ENCODE peak calls at places on chromosomes 16 and 17, in seven cellular contexts. U is ascending aorta, W is colonic mucosa, S is lower leg skin, A is astrocyte of the cerebellum, G is heart left ventricle, B is epithelial cell of esophagus. O is an unnamed sample.

GRCh38 chr16:47056704-47057630 is 83.5 kb upstream of the DNAJA2 start:
- DNase-seq in U (no peak), A (no peak), B (no peak), S (no peak), W (no peak), G (no peak), O (no peak)

GRCh38 chr17:49514374-49514738 is 19.3 kb downstream of the NGFR start:
- DNase-seq in S (no peak), A (no peak), U (no peak), G (no peak), W (no peak), B (no peak), O (no peak)

GRCh38 chr17:78915872-78916632 is 9.1 kb downstream of the TIMP2 start:
- DNase-seq in W (peak; percentile 53), B (peak; percentile 72), A (no peak), G (peak; percentile 66), U (no peak), S (no peak), O (peak; percentile 89)

GRCh38 chr16:70804153-70804728 is 3.3 kb upstream of the VAC14 start:
- DNase-seq in B (peak; percentile 94), W (no peak), U (no peak), G (no peak), S (no peak), A (peak; percentile 29), O (peak; percentile 68)

GRCh38 chr16:17313085-17313611 is 157.6 kb downstream of the XYLT1 start:
- DNase-seq in U (no peak), S (no peak), G (peak; percentile 34), W (peak; percentile 29), B (no peak), A (no peak), O (peak; percentile 5)

GRCh38 chr16:56637814-56638750 is at the start of gene MT1A:
- DNase-seq in U (peak; percentile 50), W (peak; percentile 90), S (peak; percentile 74), A (no peak), B (no peak), G (peak; percentile 88), O (no peak)

GRCh38 chr16:9094008-9094846 is 2.8 kb downstream of the HAPSTR1 start:
- DNase-seq in G (no peak), U (no peak), W (no peak), B (no peak), S (no peak), A (no peak), O (no peak)

GRCh38 chr16:14111713-14112538 is 40.8 kb downstream of the MRTFB start:
- DNase-seq in W (peak; percentile 79), S (peak; percentile 25), B (peak; percentile 46), A (peak; percentile 15), U (no peak), G (peak; percentile 72), O (peak; percentile 37)

GRCh38 chr17:43860927-43861622 is 14.1 kb downstream of the CD300LG start:
- DNase-seq in A (no peak), W (no peak), U (no peak), G (peak; percentile 62), B (no peak), S (no peak), O (no peak)

GRCh38 chr16:57533618-57534336 is 2.6 kb downstream of the CCDC102A start:
- DNase-seq in W (peak; percentile 38), G (peak; percentile 65), B (no peak), U (no peak), A (no peak), S (peak; percentile 37), O (no peak)

GRCh38 chr17:16361874-16362273 is 8.6 kb upstream of the CENPV start:
- DNase-seq in A (no peak), G (no peak), B (no peak), W (no peak), U (no peak), S (no peak), O (no peak)

GRCh38 chr17:16906670-16907069 is 65.2 kb downstream of the TNFRSF13B start:
- DNase-seq in G (no peak), S (no peak), B (no peak), U (no peak), A (peak; percentile 19), W (no peak), O (no peak)

GRCh38 chr17:61393904-61394629 is 5.6 kb upstream of the TBX2 start:
- DNase-seq in S (no peak), B (no peak), A (no peak), W (no peak), G (no peak), U (no peak), O (no peak)

GRCh38 chr16:68776821-68777485 is 39.9 kb downstream of the CDH1 start:
- DNase-seq in W (no peak), B (peak; percentile 25), G (no peak), U (no peak), S (no peak), A (peak; percentile 36), O (no peak)

GRCh38 chr16:2803545-2804195 is 5.4 kb downstream of the PRSS41 start:
- DNase-seq in S (no peak), U (no peak), B (no peak), W (no peak), G (no peak), A (no peak), O (no peak)

GRCh38 chr17:78401246-78401645 is 22.8 kb downstream of the PGS1 start:
- DNase-seq in S (no peak), W (no peak), A (no peak), U (no peak), G (no peak), B (peak; percentile 83), O (no peak)

GRCh38 chr17:69860142-69860680 is 214.8 kb upstream of the KCNJ16 start:
- DNase-seq in B (peak; percentile 8), A (no peak), S (no peak), W (no peak), U (no peak), G (no peak), O (no peak)

GRCh38 chr16:54875443-54875842 is 55.2 kb upstream of the IRX5 start:
- DNase-seq in G (no peak), A (no peak), B (no peak), U (no peak), W (no peak), S (no peak), O (no peak)

GRCh38 chr17:27318633-27319032 is 24.7 kb downstream of the WSB1 start:
- DNase-seq in S (no peak), U (no peak), G (no peak), B (no peak), A (no peak), W (no peak), O (no peak)
- TF ChIP-seq CTCF in S (no peak), U (no peak), G (no peak), B (no peak), A (no peak), W (no peak), O (no peak)

DNA sequence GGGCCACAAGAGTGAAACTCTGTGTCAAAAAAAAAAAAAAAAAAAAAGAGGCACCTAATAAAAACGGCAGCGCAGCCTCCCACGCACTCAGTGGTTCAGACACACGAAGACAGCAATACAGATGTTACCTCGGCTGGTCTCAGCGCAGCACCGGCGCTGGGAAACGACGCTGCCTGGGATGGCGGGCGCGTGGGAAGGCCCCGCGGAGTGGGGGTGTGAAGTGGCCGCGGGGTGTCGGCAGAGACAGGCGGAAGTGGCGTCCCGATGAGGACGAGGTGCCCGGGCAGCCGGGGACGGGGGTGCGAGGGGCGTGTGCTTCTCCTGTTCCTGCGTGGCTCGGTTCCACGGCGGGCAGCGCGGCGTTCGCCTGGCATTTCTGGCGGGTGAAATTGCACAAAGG is 179.4 kb downstream of the BANP start:
- DNase-seq in G (no peak), B (no peak), U (no peak), A (no peak), S (no peak), W (no peak), O (no peak)
- TF ChIP-seq CTCF in G (no peak), B (no peak), U (no peak), A (no peak), S (no peak), W (no peak), O (no peak)

GRCh38 chr16:85891776-85892166 is 7.2 kb upstream of the IRF8 start:
- DNase-seq in G (no peak), W (peak; percentile 44), S (no peak), B (no peak), U (no peak), A (no peak), O (no peak)

GRCh38 chr16:85898521-85899442 is at the start of gene IRF8:
- DNase-seq in G (peak; percentile 75), S (no peak), W (peak; percentile 88), A (no peak), U (no peak), B (no peak), O (no peak)

GRCh38 chr16:85891033-85891775 is 7.8 kb upstream of the IRF8 start:
- DNase-seq in G (no peak), S (no peak), W (peak; percentile 51), U (no peak), A (no peak), B (peak; percentile 70), O (peak; percentile 72)

GRCh38 chr16:85897384-85897783 is 1.6 kb upstream of the IRF8 start:
- DNase-seq in G (no peak), U (no peak), A (no peak), S (no peak), W (peak; percentile 20), B (no peak), O (no peak)

DNA sequence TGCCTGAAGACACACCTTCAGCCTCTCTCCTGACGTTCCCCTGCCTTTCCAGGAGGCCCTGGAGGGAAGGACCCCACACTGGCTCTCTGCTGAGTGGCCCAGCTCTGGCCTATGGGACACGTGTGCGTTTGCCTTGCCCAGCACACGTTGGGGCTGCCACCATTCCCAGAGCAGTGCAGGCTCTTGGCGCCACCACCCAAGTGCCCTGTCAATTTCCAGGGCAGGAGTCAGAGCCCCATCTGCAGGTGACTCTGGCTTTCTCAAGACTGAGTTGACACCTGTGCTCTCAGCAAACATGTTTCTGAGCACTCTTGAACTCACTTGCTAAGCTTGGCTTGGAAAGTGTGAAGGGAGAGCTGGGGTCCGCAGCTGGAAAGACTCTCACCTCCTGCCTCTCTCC is 4.7 kb upstream of the IRF8 start:
- DNase-seq in B (no peak), W (peak; percentile 65), G (no peak), S (no peak), U (no peak), A (no peak), O (peak; percentile 14)
- TF ChIP-seq CTCF in B (no peak), W (peak; percentile 23), G (no peak), S (no peak), U (no peak), A (no peak), O (no peak)

DNA sequence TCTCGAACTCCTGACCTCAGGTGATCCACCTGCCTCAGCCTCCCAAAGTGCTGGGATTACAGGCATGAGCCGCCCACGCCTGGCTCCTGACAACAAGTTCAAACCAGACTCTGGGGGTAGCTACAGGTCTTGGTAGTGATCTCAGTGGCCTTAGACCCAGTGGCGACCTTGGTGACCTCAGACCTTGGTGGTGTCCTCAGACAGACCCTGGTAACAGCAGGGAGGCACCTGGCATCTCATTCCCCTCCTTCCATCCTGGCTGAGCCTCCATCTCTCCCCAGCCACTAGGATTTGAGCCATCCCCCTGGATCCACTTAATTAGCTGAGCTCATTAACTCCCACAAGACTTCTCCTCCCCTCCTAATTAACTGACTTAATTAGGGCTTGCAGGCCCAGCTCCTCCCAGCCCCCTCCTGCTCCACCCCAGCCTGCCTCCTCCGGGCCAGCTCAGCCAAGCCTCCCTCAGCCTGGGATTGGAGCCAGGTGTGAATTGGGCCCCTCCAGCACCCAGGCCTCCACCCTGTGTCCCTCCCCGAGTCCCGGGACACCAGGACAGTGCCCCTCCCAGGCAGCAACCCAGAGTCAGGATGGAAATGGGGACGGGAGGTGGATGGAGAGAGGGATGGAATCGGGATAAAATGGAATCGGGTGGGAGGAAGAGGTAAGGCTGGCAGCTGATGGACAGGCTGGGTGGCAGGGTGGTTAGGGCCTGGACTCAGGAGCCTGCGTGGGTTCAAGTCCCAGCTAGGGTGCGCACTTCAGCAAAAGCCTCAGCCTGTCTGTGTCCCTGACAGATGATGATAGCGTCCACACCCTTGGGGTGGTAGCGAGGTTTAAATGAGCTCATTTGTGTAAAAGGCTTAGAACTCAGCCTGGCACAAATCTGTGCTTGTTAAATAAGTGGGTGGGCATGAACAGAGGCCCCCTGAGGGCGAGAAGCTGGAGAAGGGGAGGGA is 11.2 kb upstream of the SBK1 start:
- DNase-seq in A (no peak), U (no peak), W (no peak), S (no peak), G (no peak), B (peak; percentile 26), O (no peak)
- TF ChIP-seq CTCF in A (no peak), U (no peak), W (no peak), S (no peak), G (no peak), B (peak; percentile 21), O (no peak)

O was measured in MCF 10A.